ENCODE peak calls at places on chromosomes 12 and 14, in seven cellular contexts. H is uterus; O is KBM-7; I is Right ventricle myocardium superior; Q is AG08396; W is activated naive CD8-positive, alpha-beta T cell treated with anti-CD3 and anti-CD28 coated beads, Interleukin-2, amount 50 U/mL, for 24 hours; N is neuronal stem cell. K is an unnamed sample.
A peak's percentile ranks its signal among the peaks of the same experiment; 100 is the strongest.

GRCh38 chr14:84646791-84647500 is 883.0 kb upstream of the FLRT2 start:
- DNase-seq in N (no peak), H (no peak), I (no peak), Q (no peak), W (no peak), O (no peak), K (no peak)

GRCh38 chr14:103552011-103552797 is 10.3 kb downstream of the BAG5 start:
- DNase-seq in W (no peak), Q (peak; percentile 73), O (no peak), I (peak; percentile 80), N (no peak), H (peak; percentile 66), K (no peak)

GRCh38 chr14:104582005-104582404 is 2.4 kb downstream of the C14orf180 start:
- DNase-seq in H (peak; percentile 21), W (no peak), Q (no peak), I (peak; percentile 89), O (no peak), N (no peak), K (no peak)

GRCh38 chr14:35300228-35300627 is 8.0 kb downstream of the PSMA6 start:
- DNase-seq in O (no peak), Q (no peak), I (no peak), W (no peak), N (no peak), H (no peak), K (no peak)

GRCh38 chr12:70576341-70577282 is 60.6 kb downstream of the PTPRB start:
- DNase-seq in N (peak; percentile 57), O (peak; percentile 66), W (no peak), H (no peak), Q (peak; percentile 39), I (no peak), K (no peak)

GRCh38 chr14:105666420-105666819 is 140.0 kb downstream of the TMEM121 start:
- DNase-seq in W (no peak), H (no peak), Q (no peak), N (no peak), I (no peak), O (no peak), K (no peak)

GRCh38 chr14:91149462-91149861 is 35.6 kb downstream of the DGLUCY start:
- DNase-seq in W (no peak), O (no peak), I (no peak), N (no peak), Q (peak; percentile 82), H (peak; percentile 66), K (no peak)

GRCh38 chr12:123621619-123622530 is 11.6 kb downstream of the EIF2B1 start:
- DNase-seq in N (no peak), O (no peak), I (no peak), W (no peak), H (no peak), Q (no peak), K (peak; percentile 38)

GRCh38 chr12:65325183-65325582 is 46.7 kb downstream of the MSRB3 start:
- DNase-seq in N (no peak), Q (no peak), W (no peak), H (no peak), O (no peak), I (no peak), K (no peak)

GRCh38 chr12:75656650-75657049 is 145.2 kb upstream of the KRR1 start:
- DNase-seq in I (no peak), N (no peak), H (no peak), W (no peak), Q (peak; percentile 60), O (no peak), K (no peak)

GRCh38 chr12:754871-755562 is 2.6 kb downstream of the WNK1 start:
- DNase-seq in N (no peak), I (no peak), O (peak; percentile 70), Q (peak; percentile 63), H (no peak), W (no peak), K (no peak)

GRCh38 chr12:15186593-15186992 is 34.6 kb downstream of the RERG start:
- DNase-seq in O (no peak), W (no peak), N (no peak), I (no peak), H (no peak), Q (no peak), K (no peak)

GRCh38 chr12:48160807-48161206 is 3.5 kb upstream of the ASB8 start:
- DNase-seq in I (peak; percentile 58), W (no peak), N (no peak), O (peak; percentile 82), H (no peak), Q (no peak), K (no peak)

GRCh38 chr12:52674416-52674775 is 5.8 kb downstream of the KRT1 start:
- DNase-seq in N (no peak), I (no peak), H (no peak), Q (no peak), W (no peak), O (no peak), K (no peak)

GRCh38 chr14:65709576-65709975 is 297.0 kb downstream of the FUT8 start:
- DNase-seq in I (no peak), Q (peak; percentile 18), O (no peak), N (no peak), H (no peak), W (no peak), K (no peak)

GRCh38 chr12:107091381-107091780 is 2.0 kb downstream of the CRY1 start:
- DNase-seq in Q (peak; percentile 6), N (no peak), O (no peak), I (no peak), H (no peak), W (no peak), K (no peak)

GRCh38 chr12:55738113-55739024 is 4.6 kb upstream of the GDF11 start:
- DNase-seq in W (peak; percentile 82), O (peak; percentile 89), H (peak; percentile 85), Q (peak; percentile 78), N (peak; percentile 88), I (peak; percentile 89), K (peak; percentile 84)

GRCh38 chr14:106513302-106513701 is 986.9 kb downstream of the TMEM121 start:
- DNase-seq in O (no peak), H (no peak), I (no peak), N (no peak), W (no peak), Q (no peak), K (no peak)

GRCh38 chr14:96586921-96587822 is 85.0 kb downstream of the PAPOLA start:
- DNase-seq in I (no peak), W (no peak), Q (no peak), N (no peak), O (no peak), H (no peak), K (no peak)